ENCODE peak calls at places on chromosomes 7 and 10, in nine cellular contexts. I is NCI-H1417, Q is head of caudate nucleus, Y is A673, R is EH, N is AG10803, V is Panc1, G is esophagus muscularis mucosa, D is NCI-H1105. M is an unnamed sample.
A peak's percentile ranks its signal among the peaks of the same experiment; 100 is the strongest.

GRCh38 chr10:105843786-105844560 is 1202.9 kb downstream of the SORCS3 start:
- DNase-seq in R (no peak), G (no peak), V (no peak), N (no peak), D (peak; percentile 17), Y (no peak), I (no peak), Q (no peak), M (no peak)

GRCh38 chr7:44439933-44440332 is 50.5 kb downstream of the NUDCD3 start:
- DNase-seq in Y (no peak), G (no peak), R (peak; percentile 17), I (no peak), V (no peak), N (peak; percentile 11), D (no peak), Q (no peak), M (no peak)

GRCh38 chr10:75347211-75347610 is 54.4 kb downstream of the ZNF503 start:
- DNase-seq in Y (no peak), D (no peak), G (peak; percentile 91), N (no peak), I (no peak), R (no peak), V (no peak), Q (no peak), M (no peak)

GRCh38 chr7:84704380-84704779 is 482.5 kb downstream of the SEMA3D start:
- DNase-seq in D (no peak), G (no peak), N (no peak), Y (no peak), V (no peak), Q (no peak), I (no peak), R (no peak), M (no peak)

GRCh38 chr7:30134523-30135270 is at the start of gene MTURN:
- DNase-seq in G (peak; percentile 98), I (peak; percentile 95), R (peak; percentile 81), Q (peak; percentile 93), D (peak; percentile 92), Y (peak; percentile 87), N (peak; percentile 76), V (no peak), M (peak; percentile 82)

GRCh38 chr7:18356195-18356645 is 139.3 kb upstream of the HDAC9 start:
- DNase-seq in D (no peak), R (peak; percentile 60), Q (no peak), V (peak; percentile 42), N (peak; percentile 48), Y (peak; percentile 69), G (no peak), I (no peak), M (no peak)

GRCh38 chr7:118502235-118502634 is 277.7 kb downstream of the ANKRD7 start:
- DNase-seq in R (no peak), G (no peak), D (no peak), N (no peak), I (no peak), Y (no peak), Q (no peak), V (no peak), M (no peak)

GRCh38 chr7:4045975-4046374 is 636.1 kb upstream of the FOXK1 start:
- DNase-seq in R (no peak), G (no peak), D (no peak), Y (no peak), Q (no peak), N (no peak), V (no peak), I (no peak), M (no peak)

GRCh38 chr7:50307368-50308012 is 3.0 kb downstream of the IKZF1 start:
- DNase-seq in V (no peak), D (no peak), I (no peak), Q (no peak), R (no peak), Y (no peak), G (no peak), N (no peak), M (no peak)

GRCh38 chr7:98051118-98051744 is 55.4 kb upstream of the LMTK2 start:
- DNase-seq in G (no peak), N (no peak), Q (peak; percentile 33), D (no peak), R (no peak), I (peak; percentile 96), V (no peak), Y (peak; percentile 11), M (no peak)

GRCh38 chr7:27386581-27386980 is 144.0 kb downstream of the EVX1 start:
- DNase-seq in N (no peak), Y (no peak), Q (no peak), D (no peak), V (no peak), G (no peak), I (no peak), R (no peak), M (no peak)

GRCh38 chr7:24517166-24517565 is 56.1 kb upstream of the PALS2 start:
- DNase-seq in I (no peak), V (no peak), D (no peak), Q (no peak), G (no peak), R (no peak), Y (no peak), N (no peak), M (no peak)

GRCh38 chr10:116728526-116729096 is 13.8 kb downstream of the HSPA12A start:
- DNase-seq in G (no peak), N (peak; percentile 25), Q (no peak), R (peak; percentile 64), V (no peak), Y (no peak), D (no peak), I (no peak), M (no peak)

GRCh38 chr7:80681272-80681885 is 42.9 kb downstream of the CD36 start:
- DNase-seq in R (peak; percentile 58), G (no peak), N (peak; percentile 40), Q (no peak), D (peak; percentile 29), V (no peak), Y (peak; percentile 48), I (peak; percentile 18), M (no peak)

GRCh38 chr7:75056476-75056875 is 17.1 kb downstream of the RCC1L start:
- DNase-seq in I (no peak), V (no peak), Q (no peak), G (no peak), Y (no peak), R (peak; percentile 83), D (no peak), N (peak; percentile 89), M (peak; percentile 56)

GRCh38 chr7:43692582-43693373 is 36.5 kb downstream of the COA1 start:
- DNase-seq in Y (no peak), R (peak; percentile 37), V (no peak), N (no peak), Q (no peak), G (no peak), I (no peak), D (no peak), M (no peak)

GRCh38 chr10:128623776-128624175 is 497.6 kb upstream of the MKI67 start:
- DNase-seq in D (no peak), Y (no peak), Q (no peak), V (no peak), G (peak; percentile 53), I (no peak), R (no peak), N (no peak), M (no peak)

GRCh38 chr7:36208997-36209813 is 56.2 kb downstream of the EEPD1 start:
- DNase-seq in D (no peak), Q (no peak), I (no peak), R (no peak), Y (no peak), N (peak; percentile 58), V (no peak), G (no peak), M (no peak)

GRCh38 chr10:75358835-75359421 is 42.6 kb downstream of the ZNF503 start:
- DNase-seq in Q (no peak), G (no peak), Y (no peak), R (peak; percentile 91), D (no peak), I (no peak), N (peak; percentile 94), V (no peak), M (no peak)

GRCh38 chr10:113788604-113789083 is 37.2 kb downstream of the PLEKHS1 start:
- DNase-seq in N (peak; percentile 97), D (no peak), R (peak; percentile 96), G (no peak), Q (peak; percentile 16), I (no peak), V (peak; percentile 46), Y (peak; percentile 68), M (no peak)

GRCh38 chr10:131311661-131312260 is at the start of gene TCERG1L:
- DNase-seq in R (no peak), Q (no peak), V (no peak), Y (peak; percentile 63), I (peak; percentile 60), N (no peak), D (peak; percentile 41), G (no peak), M (no peak)

GRCh38 chr10:6927001-6927400 is 346.9 kb upstream of the PRKCQ start:
- DNase-seq in V (no peak), G (no peak), N (no peak), R (no peak), I (no peak), Q (no peak), D (no peak), Y (no peak), M (no peak)

GRCh38 chr7:142308326-142308725 is 50.5 kb upstream of the PRSS58 start:
- DNase-seq in Y (no peak), N (no peak), V (no peak), G (peak; percentile 81), Q (no peak), I (no peak), D (no peak), R (no peak), M (no peak)

GRCh38 chr10:92851003-92851402 is 2.7 kb downstream of the EXOC6 start:
- DNase-seq in N (no peak), Q (no peak), G (no peak), Y (no peak), D (no peak), V (no peak), I (no peak), R (no peak), M (no peak)

GRCh38 chr10:8460626-8461025 is 406.1 kb downstream of the GATA3 start:
- DNase-seq in R (no peak), Q (no peak), Y (no peak), D (no peak), V (no peak), N (no peak), I (no peak), G (no peak), M (no peak)

GRCh38 chr10:9334270-9334669 is 1279.8 kb downstream of the GATA3 start:
- DNase-seq in G (no peak), D (no peak), I (no peak), R (no peak), Y (no peak), Q (no peak), N (no peak), V (no peak), M (no peak)

GRCh38 chr10:78649429-78649828 is 419.3 kb upstream of the ZMIZ1 start:
- DNase-seq in I (no peak), Y (no peak), N (no peak), R (no peak), D (no peak), V (no peak), Q (no peak), G (no peak), M (no peak)

GRCh38 chr10:43116596-43116995 is 21.6 kb upstream of the CSGALNACT2 start:
- DNase-seq in R (no peak), I (no peak), N (no peak), D (no peak), Q (no peak), Y (no peak), G (no peak), V (no peak), M (no peak)

GRCh38 chr7:133936074-133936473 is 191.1 kb upstream of the LRGUK start:
- DNase-seq in N (no peak), R (peak; percentile 67), V (no peak), D (no peak), Q (no peak), Y (no peak), G (no peak), I (no peak), M (no peak)